ENCODE peak calls at places on chromosomes 4 and X, in seven cellular contexts. T is KBM-7; Q is ELR; V is effector memory CD8-positive, alpha-beta T cell; Y is activated T-cell treated with anti-CD3 and anti-CD28 coated beads for 1 hour; R is NCI-H510A; J is HFFc6. K is an unnamed sample.

GRCh38 chr4:181854142-181854541 is 389.1 kb upstream of the TENM3 start:
- DNase-seq in Y (no peak), R (no peak), J (peak; percentile 47), V (no peak), Q (peak; percentile 17), T (no peak), K (no peak)

GRCh38 chr4:66893807-66894206 is 651.5 kb downstream of the CENPC start:
- DNase-seq in T (no peak), J (no peak), V (no peak), R (no peak), Y (no peak), Q (no peak), K (no peak)

GRCh38 chrX:109475174-109475891 is 6.6 kb downstream of the GUCY2F start:
- DNase-seq in R (peak; percentile 1), Y (no peak), V (no peak), J (peak; percentile 21), Q (peak; percentile 53), T (peak; percentile 79), K (peak; percentile 25)

GRCh38 chr4:25160714-25161598 is 707 bp upstream of the SEPSECS start:
- DNase-seq in J (peak; percentile 48), Q (peak; percentile 62), T (peak; percentile 37), V (no peak), Y (no peak), R (no peak), K (peak; percentile 63)

GRCh38 chr4:173685761-173686260 is 155.8 kb upstream of the HAND2 start:
- DNase-seq in Y (no peak), T (no peak), Q (peak; percentile 10), J (no peak), V (no peak), R (no peak), K (no peak)

GRCh38 chr4:13893221-13893620 is 265.7 kb upstream of the BOD1L1 start:
- DNase-seq in R (no peak), Q (no peak), V (no peak), J (peak; percentile 17), T (no peak), Y (no peak), K (no peak)

GRCh38 chrX:49282647-49283011 is 13.0 kb downstream of the PPP1R3F start:
- DNase-seq in R (no peak), J (peak; percentile 22), Y (no peak), V (no peak), Q (peak; percentile 20), T (no peak), K (peak; percentile 24)

GRCh38 chr4:153472122-153473037 is 6.2 kb downstream of the TMEM131L start:
- DNase-seq in T (no peak), Y (no peak), J (no peak), Q (no peak), V (no peak), R (no peak), K (no peak)

GRCh38 chr4:37780444-37781133 is 45.9 kb upstream of the PGM2 start:
- DNase-seq in V (peak; percentile 27), Q (peak; percentile 10), J (no peak), Y (peak; percentile 33), T (peak; percentile 84), R (no peak), K (peak; percentile 33)

GRCh38 chr4:17912011-17912410 is 101.2 kb downstream of the NCAPG start:
- DNase-seq in Q (no peak), R (no peak), J (no peak), V (no peak), T (no peak), Y (no peak), K (no peak)

GRCh38 chrX:42673411-42673810 is 104.6 kb downstream of the PPP1R2C start:
- DNase-seq in Y (no peak), T (no peak), Q (no peak), R (no peak), J (no peak), V (no peak), K (no peak)

GRCh38 chr4:103050736-103051436 is 25.7 kb downstream of the SLC9B2 start:
- DNase-seq in Q (peak; percentile 10), Y (no peak), T (no peak), R (no peak), J (no peak), V (no peak), K (no peak)

GRCh38 chrX:154749856-154750255 is 1.0 kb downstream of the GAB3 start:
- DNase-seq in T (peak; percentile 52), V (no peak), Y (no peak), Q (no peak), R (no peak), J (no peak), K (peak; percentile 64)

GRCh38 chr4:101279377-101279871 is 67.9 kb downstream of the PPP3CA start:
- DNase-seq in Q (peak; percentile 77), T (peak; percentile 51), R (no peak), V (no peak), Y (no peak), J (peak; percentile 97), K (peak; percentile 53)

GRCh38 chrX:12978205-12979010 is 3.5 kb downstream of the TMSB4X start:
- DNase-seq in J (peak; percentile 52), Y (peak; percentile 47), Q (peak; percentile 61), V (peak; percentile 64), R (no peak), T (peak; percentile 84), K (peak; percentile 76)

GRCh38 chr4:74320559-74321118 is 12.4 kb downstream of the EPGN start:
- DNase-seq in R (peak; percentile 60), Y (no peak), J (peak; percentile 76), T (peak; percentile 73), Q (peak; percentile 81), V (no peak), K (peak; percentile 66)

GRCh38 chr4:129804458-129804981 is 708.6 kb downstream of the C4orf33 start:
- DNase-seq in V (no peak), T (no peak), Y (no peak), Q (peak; percentile 29), R (no peak), J (no peak), K (peak; percentile 83)

GRCh38 chr4:81828991-81829390 is 357.3 kb upstream of the RASGEF1B start:
- DNase-seq in V (no peak), Q (no peak), J (no peak), Y (no peak), T (no peak), R (no peak), K (peak; percentile 5)

GRCh38 chrX:40096395-40097091 is 1.2 kb downstream of the BCOR start:
- DNase-seq in Q (peak; percentile 48), Y (peak; percentile 47), T (peak; percentile 62), R (no peak), V (peak; percentile 57), J (no peak), K (peak; percentile 63)

GRCh38 chr4:125168531-125168930 is 146.2 kb upstream of the FAT4 start:
- DNase-seq in R (no peak), V (no peak), J (no peak), Q (peak; percentile 22), Y (no peak), T (no peak), K (no peak)

GRCh38 chr4:186260504-186261448 is 5.2 kb upstream of the F11 start:
- DNase-seq in Q (peak; percentile 2), Y (no peak), J (no peak), R (no peak), V (no peak), T (no peak), K (no peak)

GRCh38 chrX:18855919-18856644 is 127.8 kb downstream of the PHKA2 start:
- DNase-seq in R (no peak), V (no peak), T (peak; percentile 18), Q (peak; percentile 14), J (no peak), Y (no peak), K (no peak)

GRCh38 chr4:124753941-124754581 is 41.5 kb upstream of the ANKRD50 start:
- DNase-seq in R (peak; percentile 35), V (no peak), Q (no peak), T (no peak), J (no peak), Y (no peak), K (peak; percentile 96)

GRCh38 chr4:78293841-78294301 is 236.7 kb downstream of the FRAS1 start:
- DNase-seq in T (no peak), V (no peak), Y (no peak), Q (peak; percentile 56), R (no peak), J (peak; percentile 95), K (peak; percentile 60)

GRCh38 chr4:8409271-8410065 is 31.1 kb downstream of the ACOX3 start:
- DNase-seq in V (peak; percentile 90), Y (peak; percentile 24), J (no peak), T (no peak), Q (peak; percentile 25), R (no peak), K (peak; percentile 36)

GRCh38 chrX:149871940-149872339 is 9.0 kb upstream of the MAGEA8 start:
- DNase-seq in Q (peak; percentile 40), V (peak; percentile 58), J (no peak), T (peak; percentile 38), R (no peak), Y (peak; percentile 40), K (peak; percentile 0)

GRCh38 chr4:109826719-109827118 is 1.1 kb upstream of the RRH start:
- DNase-seq in R (no peak), J (peak; percentile 23), Q (peak; percentile 51), V (no peak), Y (no peak), T (peak; percentile 38), K (peak; percentile 3)

GRCh38 chr4:15213415-15213814 is 211.1 kb downstream of the CPEB2 start:
- DNase-seq in T (no peak), V (no peak), R (no peak), Y (no peak), Q (no peak), J (no peak), K (no peak)

GRCh38 chr4:185311113-185311888 is 84.4 kb downstream of the LRP2BP start:
- DNase-seq in Y (no peak), T (no peak), V (no peak), R (no peak), J (no peak), Q (no peak), K (no peak)

GRCh38 chr4:74374561-74375327 is 9.8 kb downstream of the EREG start:
- DNase-seq in T (no peak), V (no peak), Y (no peak), R (no peak), Q (peak; percentile 98), J (peak; percentile 96), K (no peak)

GRCh38 chr4:176359590-176359989 is 39.8 kb downstream of the SPCS3 start:
- DNase-seq in J (peak; percentile 77), V (no peak), T (no peak), Q (peak; percentile 49), R (no peak), Y (no peak), K (no peak)

GRCh38 chr4:173591760-173592159 is 61.7 kb upstream of the HAND2 start:
- DNase-seq in T (no peak), Q (no peak), V (no peak), R (no peak), J (no peak), Y (no peak), K (no peak)

GRCh38 chr4:85825937-85826678 is 351.2 kb downstream of the ARHGAP24 start:
- DNase-seq in T (peak; percentile 35), V (no peak), J (peak; percentile 83), R (peak; percentile 5), Y (no peak), Q (peak; percentile 66), K (peak; percentile 71)

GRCh38 chrX:31449975-31450374 is 378.1 kb upstream of the FTHL17 start:
- DNase-seq in R (no peak), J (no peak), Y (no peak), V (no peak), T (no peak), Q (peak; percentile 10), K (no peak)

K was measured in NCI-H69.